ENCODE peak calls at places on chromosomes 7 and 10, in nine cellular contexts. Z, R, N, M, D, H, S, C and V are unnamed samples.

GRCh38 chr10:92657024-92657423 is 32.7 kb upstream of the HHEX start:
- DNase-seq in D (no peak), R (no peak), Z (no peak), N (no peak), C (no peak), H (peak; percentile 41), M (no peak), S (no peak), V (no peak)

GRCh38 chr10:3043512-3044368 is 23.6 kb upstream of the PFKP start:
- DNase-seq in Z (peak; percentile 43), S (peak; percentile 74), H (peak; percentile 80), M (peak; percentile 86), D (no peak), C (peak; percentile 55), N (no peak), R (no peak), V (peak; percentile 66)

GRCh38 chr10:73991846-73992245 is 6.1 kb upstream of the VCL start:
- DNase-seq in C (no peak), M (no peak), S (no peak), Z (no peak), H (no peak), R (peak; percentile 73), N (no peak), D (peak; percentile 90), V (no peak)

GRCh38 chr7:37590824-37591223 is 92.7 kb upstream of the GPR141 start:
- DNase-seq in M (no peak), Z (no peak), C (no peak), D (no peak), H (no peak), S (no peak), N (no peak), R (no peak), V (no peak)

GRCh38 chr10:68103237-68103866 is 5.9 kb upstream of the MYPN start:
- DNase-seq in N (no peak), H (no peak), C (no peak), Z (no peak), S (no peak), M (no peak), R (no peak), D (no peak), V (no peak)

GRCh38 chr7:105097619-105098018 is 83.6 kb downstream of the KMT2E start:
- DNase-seq in H (peak; percentile 96), C (no peak), R (no peak), D (no peak), S (no peak), Z (no peak), N (no peak), M (no peak), V (no peak)

GRCh38 chr7:97003262-97004236 is 1.8 kb upstream of the DLX6 start:
- DNase-seq in M (peak; percentile 44), R (peak; percentile 47), D (no peak), N (no peak), S (no peak), Z (no peak), C (no peak), H (no peak), V (no peak)

GRCh38 chr10:123250640-123251039 is 96.4 kb downstream of the BUB3 start:
- DNase-seq in S (no peak), R (no peak), H (no peak), N (no peak), M (no peak), C (no peak), D (no peak), Z (no peak), V (no peak)

GRCh38 chr7:47453093-47454056 is 128.5 kb downstream of the TNS3 start:
- DNase-seq in C (peak; percentile 56), H (peak; percentile 98), R (peak; percentile 86), Z (peak; percentile 81), S (no peak), D (no peak), N (peak; percentile 91), M (no peak), V (peak; percentile 69)

GRCh38 chr10:115093776-115094361 is 704 bp downstream of the ATRNL1 start:
- DNase-seq in S (no peak), C (peak; percentile 41), M (peak; percentile 69), Z (peak; percentile 35), R (peak; percentile 64), H (no peak), N (no peak), D (peak; percentile 77), V (peak; percentile 36)

GRCh38 chr10:78966844-78967488 is 101.8 kb upstream of the ZMIZ1 start:
- DNase-seq in N (no peak), H (no peak), R (no peak), C (no peak), S (no peak), D (peak; percentile 52), M (no peak), Z (no peak), V (no peak)

GRCh38 chr7:7848245-7848644 is 120.4 kb upstream of the GLCCI1 start:
- DNase-seq in N (no peak), Z (no peak), S (no peak), R (no peak), C (no peak), M (no peak), H (no peak), D (no peak), V (no peak)

GRCh38 chr7:27917774-27918314 is 177.9 kb downstream of the TAX1BP1 start:
- DNase-seq in S (no peak), R (no peak), N (no peak), C (no peak), Z (no peak), M (no peak), H (peak; percentile 83), D (no peak), V (no peak)

GRCh38 chr10:77899690-77900089 is 26.9 kb downstream of the DLG5 start:
- DNase-seq in D (no peak), R (no peak), N (no peak), C (no peak), Z (no peak), S (no peak), M (no peak), H (no peak), V (no peak)

GRCh38 chr10:61284222-61284890 is 168.8 kb downstream of the TMEM26 start:
- DNase-seq in N (no peak), R (no peak), D (no peak), C (no peak), S (peak; percentile 34), M (peak; percentile 76), Z (no peak), H (peak; percentile 77), V (peak; percentile 23)

GRCh38 chr7:19397917-19398316 is 252.7 kb upstream of the FERD3L start:
- DNase-seq in S (no peak), Z (no peak), D (no peak), N (no peak), R (no peak), H (peak; percentile 39), M (no peak), C (no peak), V (no peak)

DNA sequence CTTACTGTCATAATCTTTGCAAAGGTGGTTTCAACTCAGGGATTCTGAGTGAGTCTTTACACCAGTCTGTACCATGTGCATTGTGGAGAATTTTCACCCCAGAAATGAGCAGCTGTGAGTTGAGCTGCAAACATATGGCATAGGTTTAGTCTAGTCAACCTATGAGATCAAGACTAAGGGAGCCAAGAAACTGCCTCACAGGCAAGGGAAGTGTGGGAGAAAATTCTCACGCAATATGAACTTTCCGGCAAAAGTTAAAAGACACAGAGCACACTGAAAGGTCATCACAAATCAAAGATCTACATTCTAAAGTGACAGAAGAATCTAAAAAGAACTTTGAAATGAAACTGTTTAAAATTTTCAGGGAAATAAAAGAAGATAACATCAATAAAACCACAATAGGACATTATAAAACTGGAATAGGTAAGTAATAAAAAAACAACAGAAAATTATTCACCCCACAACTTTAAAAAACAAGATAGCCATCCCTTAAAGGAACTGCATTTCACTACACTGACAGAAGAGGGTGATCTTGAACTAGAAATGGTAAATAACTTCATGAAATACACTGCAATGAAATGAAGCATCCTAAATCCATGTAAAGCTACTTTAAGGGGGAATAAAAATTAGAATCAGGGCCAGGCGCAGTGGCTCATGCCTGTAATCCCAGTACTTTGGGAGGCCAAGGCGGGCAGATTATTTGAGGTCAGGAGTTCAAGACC is 63.5 kb downstream of the LGI1 start:
- DNase-seq in C (no peak), M (peak; percentile 70), R (no peak), D (no peak), S (peak; percentile 36), N (no peak), Z (no peak), H (peak; percentile 58), V (no peak)
- TF ChIP-seq CTCF in C (peak; percentile 27), M (peak; percentile 65), R (peak; percentile 55), D (no peak), S (peak; percentile 55), N (peak; percentile 17), Z (no peak), H (peak; percentile 71), V (no peak)

GRCh38 chr10:6514180-6514579 is 65.9 kb downstream of the PRKCQ start:
- DNase-seq in R (no peak), C (no peak), D (no peak), S (no peak), H (no peak), Z (no peak), N (no peak), M (no peak), V (no peak)
- H3K4me3 ChIP-seq in R (no peak overlapping the region), C (no peak overlapping the region), D (no peak overlapping the region), S (no peak overlapping the region), H (no peak overlapping the region), Z (no peak overlapping the region), N (no peak overlapping the region), M (no peak overlapping the region), V (no peak overlapping the region)

GRCh38 chr7:139773372-139773771 is 4.4 kb downstream of the HIPK2 start:
- DNase-seq in M (no peak), H (no peak), Z (no peak), S (no peak), N (no peak), D (no peak), C (no peak), R (no peak), V (no peak)
- H3K4me1 ChIP-seq in M (peaks cover 14% of the 10 kb centered on the region), H (peaks cover 31% of the 10 kb centered on the region), Z (peaks cover 36% of the 10 kb centered on the region), S (peaks cover 48% of the 10 kb centered on the region), N (peaks cover 68% of the 10 kb centered on the region), D (peaks cover 79% of the 10 kb centered on the region), C (peaks cover 11% of the 10 kb centered on the region), R (peaks cover 35% of the 10 kb centered on the region), V (no peaks in the 10 kb centered on the region)

GRCh38 chr10:96325719-96326373 is 21.6 kb downstream of the DNTT start:
- DNase-seq in D (no peak), H (no peak), N (no peak), S (no peak), Z (no peak), R (no peak), M (no peak), C (no peak), V (no peak)

GRCh38 chr10:96319754-96320514 is 15.7 kb downstream of the DNTT start:
- DNase-seq in Z (no peak), R (no peak), C (no peak), S (no peak), M (no peak), D (no peak), H (no peak), N (no peak), V (no peak)

GRCh38 chr10:96322275-96322674 is 18.0 kb downstream of the DNTT start:
- DNase-seq in R (no peak), S (no peak), H (no peak), C (no peak), M (no peak), N (no peak), D (no peak), Z (no peak), V (no peak)

GRCh38 chr10:96324447-96324846 is 20.2 kb downstream of the DNTT start:
- DNase-seq in Z (no peak), R (no peak), S (no peak), M (peak; percentile 20), H (no peak), C (no peak), N (no peak), D (no peak), V (no peak)

GRCh38 chr10:96321822-96322221 is 17.6 kb downstream of the DNTT start:
- DNase-seq in C (no peak), S (no peak), H (no peak), N (no peak), Z (no peak), D (no peak), M (peak; percentile 79), R (no peak), V (no peak)
- TF ChIP-seq CTCF in C (no peak), S (peak; percentile 19), H (no peak), N (no peak), Z (no peak), D (no peak), M (peak; percentile 90), R (no peak), V (no peak)